ENCODE peak calls at places on chromosomes 13 and 19, in six cellular contexts. One of them, this sample, is unnamed.

GRCh38 chr13:29763426-29764180 is 86.8 kb downstream of the UBL3 start:
- DNase-seq in GM13976: no peak
- DNase-seq in HS-5: no peak
- DNase-seq in iris pigment epithelial cell: no peak
- DNase-seq in GOT3: no peak
- DNase-seq in stimulated activated CD8-positive, alpha-beta memory T cell treated with anti-CD3 and anti-CD28 coated beads, Interleukin-2, amount 100 ng/mL, for 48 hours: no peak
- DNase-seq in this sample: no peak

GRCh38 chr19:38229585-38230073 is 5.6 kb upstream of the DPF1 start:
- DNase-seq in GM13976: peak
- DNase-seq in HS-5: peak
- DNase-seq in iris pigment epithelial cell: peak
- DNase-seq in GOT3: no peak
- DNase-seq in stimulated activated CD8-positive, alpha-beta memory T cell treated with anti-CD3 and anti-CD28 coated beads, Interleukin-2, amount 100 ng/mL, for 48 hours: peak
- DNase-seq in this sample: peak

GRCh38 chr19:49560358-49560900 is 19.9 kb downstream of the NOSIP start:
- DNase-seq in GM13976: no peak
- DNase-seq in HS-5: no peak
- DNase-seq in iris pigment epithelial cell: no peak
- DNase-seq in GOT3: no peak
- DNase-seq in stimulated activated CD8-positive, alpha-beta memory T cell treated with anti-CD3 and anti-CD28 coated beads, Interleukin-2, amount 100 ng/mL, for 48 hours: no peak
- DNase-seq in this sample: no peak

GRCh38 chr19:48543121-48543710 is 8.8 kb upstream of the SULT2B1 start:
- DNase-seq in GM13976: no peak
- DNase-seq in HS-5: peak
- DNase-seq in iris pigment epithelial cell: peak
- DNase-seq in GOT3: no peak
- DNase-seq in stimulated activated CD8-positive, alpha-beta memory T cell treated with anti-CD3 and anti-CD28 coated beads, Interleukin-2, amount 100 ng/mL, for 48 hours: no peak
- DNase-seq in this sample: no peak

GRCh38 chr19:44741258-44741731 is 7.2 kb upstream of the BCL3 start:
- DNase-seq in GM13976: no peak
- DNase-seq in HS-5: no peak
- DNase-seq in iris pigment epithelial cell: no peak
- DNase-seq in GOT3: no peak
- DNase-seq in stimulated activated CD8-positive, alpha-beta memory T cell treated with anti-CD3 and anti-CD28 coated beads, Interleukin-2, amount 100 ng/mL, for 48 hours: no peak
- DNase-seq in this sample: no peak

GRCh38 chr19:3722443-3723109 is 14.4 kb downstream of the TJP3 start:
- DNase-seq in GM13976: no peak
- DNase-seq in HS-5: no peak
- DNase-seq in iris pigment epithelial cell: no peak
- DNase-seq in GOT3: no peak
- DNase-seq in stimulated activated CD8-positive, alpha-beta memory T cell treated with anti-CD3 and anti-CD28 coated beads, Interleukin-2, amount 100 ng/mL, for 48 hours: no peak
- DNase-seq in this sample: no peak

GRCh38 chr13:78589206-78589605 is 14.1 kb downstream of the POU4F1 start:
- DNase-seq in GM13976: peak
- DNase-seq in HS-5: no peak
- DNase-seq in iris pigment epithelial cell: no peak
- DNase-seq in GOT3: no peak
- DNase-seq in stimulated activated CD8-positive, alpha-beta memory T cell treated with anti-CD3 and anti-CD28 coated beads, Interleukin-2, amount 100 ng/mL, for 48 hours: no peak
- DNase-seq in this sample: no peak

GRCh38 chr13:73204916-73205315 is 146.1 kb downstream of the KLF5 start:
- DNase-seq in GM13976: no peak
- DNase-seq in HS-5: no peak
- DNase-seq in iris pigment epithelial cell: no peak
- DNase-seq in GOT3: no peak
- DNase-seq in stimulated activated CD8-positive, alpha-beta memory T cell treated with anti-CD3 and anti-CD28 coated beads, Interleukin-2, amount 100 ng/mL, for 48 hours: no peak
- DNase-seq in this sample: no peak

GRCh38 chr19:18520848-18521691 is 800 bp downstream of the ELL start:
- DNase-seq in GM13976: no peak
- DNase-seq in HS-5: no peak
- DNase-seq in iris pigment epithelial cell: no peak
- DNase-seq in GOT3: no peak
- DNase-seq in stimulated activated CD8-positive, alpha-beta memory T cell treated with anti-CD3 and anti-CD28 coated beads, Interleukin-2, amount 100 ng/mL, for 48 hours: no peak
- DNase-seq in this sample: no peak

GRCh38 chr13:61286148-61286745 is 129.4 kb downstream of the PCDH20 start:
- DNase-seq in GM13976: no peak
- DNase-seq in HS-5: no peak
- DNase-seq in iris pigment epithelial cell: no peak
- DNase-seq in GOT3: no peak
- DNase-seq in stimulated activated CD8-positive, alpha-beta memory T cell treated with anti-CD3 and anti-CD28 coated beads, Interleukin-2, amount 100 ng/mL, for 48 hours: no peak
- DNase-seq in this sample: no peak

GRCh38 chr13:74128171-74128767 is 5.9 kb downstream of the KLF12 start:
- DNase-seq in GM13976: no peak
- DNase-seq in HS-5: no peak
- DNase-seq in iris pigment epithelial cell: peak
- DNase-seq in GOT3: no peak
- DNase-seq in stimulated activated CD8-positive, alpha-beta memory T cell treated with anti-CD3 and anti-CD28 coated beads, Interleukin-2, amount 100 ng/mL, for 48 hours: no peak
- DNase-seq in this sample: no peak

GRCh38 chr13:102261809-102262208 is 140.0 kb downstream of the FGF14 start:
- DNase-seq in GM13976: no peak
- DNase-seq in HS-5: no peak
- DNase-seq in iris pigment epithelial cell: no peak
- DNase-seq in GOT3: no peak
- DNase-seq in stimulated activated CD8-positive, alpha-beta memory T cell treated with anti-CD3 and anti-CD28 coated beads, Interleukin-2, amount 100 ng/mL, for 48 hours: no peak
- DNase-seq in this sample: no peak

GRCh38 chr13:51277943-51278342 is 55.7 kb downstream of the FAM124A start:
- DNase-seq in GM13976: no peak
- DNase-seq in HS-5: no peak
- DNase-seq in iris pigment epithelial cell: no peak
- DNase-seq in GOT3: no peak
- DNase-seq in stimulated activated CD8-positive, alpha-beta memory T cell treated with anti-CD3 and anti-CD28 coated beads, Interleukin-2, amount 100 ng/mL, for 48 hours: no peak
- DNase-seq in this sample: no peak

GRCh38 chr19:52200044-52200443 is 10.2 kb downstream of the PPP2R1A start:
- DNase-seq in GM13976: no peak
- DNase-seq in HS-5: peak
- DNase-seq in iris pigment epithelial cell: peak
- DNase-seq in GOT3: no peak
- DNase-seq in stimulated activated CD8-positive, alpha-beta memory T cell treated with anti-CD3 and anti-CD28 coated beads, Interleukin-2, amount 100 ng/mL, for 48 hours: no peak
- DNase-seq in this sample: no peak

GRCh38 chr13:64054306-64054705 is 2638.7 kb upstream of the PCDH20 start:
- DNase-seq in GM13976: no peak
- DNase-seq in HS-5: no peak
- DNase-seq in iris pigment epithelial cell: no peak
- DNase-seq in GOT3: no peak
- DNase-seq in stimulated activated CD8-positive, alpha-beta memory T cell treated with anti-CD3 and anti-CD28 coated beads, Interleukin-2, amount 100 ng/mL, for 48 hours: no peak
- DNase-seq in this sample: no peak

GRCh38 chr13:67859904-67860303 is 629.8 kb upstream of the PCDH9 start:
- DNase-seq in GM13976: no peak
- DNase-seq in HS-5: no peak
- DNase-seq in iris pigment epithelial cell: no peak
- DNase-seq in GOT3: no peak
- DNase-seq in stimulated activated CD8-positive, alpha-beta memory T cell treated with anti-CD3 and anti-CD28 coated beads, Interleukin-2, amount 100 ng/mL, for 48 hours: no peak
- DNase-seq in this sample: no peak

GRCh38 chr19:18278521-18279265 is 2.7 kb downstream of the JUND start:
- DNase-seq in GM13976: no peak
- DNase-seq in HS-5: no peak
- DNase-seq in iris pigment epithelial cell: peak
- DNase-seq in GOT3: no peak
- DNase-seq in stimulated activated CD8-positive, alpha-beta memory T cell treated with anti-CD3 and anti-CD28 coated beads, Interleukin-2, amount 100 ng/mL, for 48 hours: peak
- DNase-seq in this sample: no peak

GRCh38 chr13:112664501-112665203 is 25.2 kb upstream of the ATP11A start:
- DNase-seq in GM13976: no peak
- DNase-seq in HS-5: no peak
- DNase-seq in iris pigment epithelial cell: peak
- DNase-seq in GOT3: no peak
- DNase-seq in stimulated activated CD8-positive, alpha-beta memory T cell treated with anti-CD3 and anti-CD28 coated beads, Interleukin-2, amount 100 ng/mL, for 48 hours: no peak
- DNase-seq in this sample: no peak

GRCh38 chr19:4914736-4915501 is 5.6 kb downstream of the UHRF1 start:
- DNase-seq in GM13976: no peak
- DNase-seq in HS-5: peak
- DNase-seq in iris pigment epithelial cell: peak
- DNase-seq in GOT3: no peak
- DNase-seq in stimulated activated CD8-positive, alpha-beta memory T cell treated with anti-CD3 and anti-CD28 coated beads, Interleukin-2, amount 100 ng/mL, for 48 hours: peak
- DNase-seq in this sample: no peak

GRCh38 chr13:35349052-35349451 is 127.4 kb downstream of the MAB21L1 start:
- DNase-seq in GM13976: no peak
- DNase-seq in HS-5: no peak
- DNase-seq in iris pigment epithelial cell: no peak
- DNase-seq in GOT3: no peak
- DNase-seq in stimulated activated CD8-positive, alpha-beta memory T cell treated with anti-CD3 and anti-CD28 coated beads, Interleukin-2, amount 100 ng/mL, for 48 hours: no peak
- DNase-seq in this sample: no peak

GRCh38 chr19:17553256-17553655 is 2.2 kb upstream of the COLGALT1 start:
- DNase-seq in GM13976: no peak
- DNase-seq in HS-5: peak
- DNase-seq in iris pigment epithelial cell: peak
- DNase-seq in GOT3: no peak
- DNase-seq in stimulated activated CD8-positive, alpha-beta memory T cell treated with anti-CD3 and anti-CD28 coated beads, Interleukin-2, amount 100 ng/mL, for 48 hours: no peak
- DNase-seq in this sample: no peak

GRCh38 chr19:49133621-49134454 is 14.5 kb downstream of the PPFIA3 start:
- DNase-seq in GM13976: peak
- DNase-seq in HS-5: no peak
- DNase-seq in iris pigment epithelial cell: peak
- DNase-seq in GOT3: no peak
- DNase-seq in stimulated activated CD8-positive, alpha-beta memory T cell treated with anti-CD3 and anti-CD28 coated beads, Interleukin-2, amount 100 ng/mL, for 48 hours: peak
- DNase-seq in this sample: no peak

GRCh38 chr19:6362024-6362344 is 653 bp downstream of the CLPP start:
- DNase-seq in GM13976: no peak
- DNase-seq in HS-5: no peak
- DNase-seq in iris pigment epithelial cell: no peak
- DNase-seq in GOT3: no peak
- DNase-seq in stimulated activated CD8-positive, alpha-beta memory T cell treated with anti-CD3 and anti-CD28 coated beads, Interleukin-2, amount 100 ng/mL, for 48 hours: no peak
- DNase-seq in this sample: no peak

GRCh38 chr13:109785892-109786450 is 412 bp downstream of the IRS2 start:
- DNase-seq in GM13976: no peak
- DNase-seq in HS-5: no peak
- DNase-seq in iris pigment epithelial cell: no peak
- DNase-seq in GOT3: no peak
- DNase-seq in stimulated activated CD8-positive, alpha-beta memory T cell treated with anti-CD3 and anti-CD28 coated beads, Interleukin-2, amount 100 ng/mL, for 48 hours: no peak
- DNase-seq in this sample: no peak

GRCh38 chr19:40228371-40228770 is 1.9 kb upstream of the CCNP start:
- DNase-seq in GM13976: no peak
- DNase-seq in HS-5: no peak
- DNase-seq in iris pigment epithelial cell: no peak
- DNase-seq in GOT3: no peak
- DNase-seq in stimulated activated CD8-positive, alpha-beta memory T cell treated with anti-CD3 and anti-CD28 coated beads, Interleukin-2, amount 100 ng/mL, for 48 hours: no peak
- DNase-seq in this sample: no peak

GRCh38 chr13:107348931-107349330 is 781.0 kb upstream of the ARGLU1 start:
- DNase-seq in GM13976: no peak
- DNase-seq in HS-5: no peak
- DNase-seq in iris pigment epithelial cell: peak
- DNase-seq in GOT3: no peak
- DNase-seq in stimulated activated CD8-positive, alpha-beta memory T cell treated with anti-CD3 and anti-CD28 coated beads, Interleukin-2, amount 100 ng/mL, for 48 hours: no peak
- DNase-seq in this sample: no peak

GRCh38 chr13:50518791-50519201 is 324.7 kb downstream of the DLEU7 start:
- DNase-seq in GM13976: no peak
- DNase-seq in HS-5: no peak
- DNase-seq in iris pigment epithelial cell: peak
- DNase-seq in GOT3: no peak
- DNase-seq in stimulated activated CD8-positive, alpha-beta memory T cell treated with anti-CD3 and anti-CD28 coated beads, Interleukin-2, amount 100 ng/mL, for 48 hours: no peak
- DNase-seq in this sample: no peak

GRCh38 chr19:33355535-33355934 is 18.0 kb upstream of the CEBPG start:
- DNase-seq in GM13976: no peak
- DNase-seq in HS-5: no peak
- DNase-seq in iris pigment epithelial cell: no peak
- DNase-seq in GOT3: no peak
- DNase-seq in stimulated activated CD8-positive, alpha-beta memory T cell treated with anti-CD3 and anti-CD28 coated beads, Interleukin-2, amount 100 ng/mL, for 48 hours: no peak
- DNase-seq in this sample: no peak

GRCh38 chr19:33290082-33290815 is 12.1 kb downstream of the CEBPA start:
- DNase-seq in GM13976: no peak
- DNase-seq in HS-5: no peak
- DNase-seq in iris pigment epithelial cell: no peak
- DNase-seq in GOT3: no peak
- DNase-seq in stimulated activated CD8-positive, alpha-beta memory T cell treated with anti-CD3 and anti-CD28 coated beads, Interleukin-2, amount 100 ng/mL, for 48 hours: no peak
- DNase-seq in this sample: no peak

GRCh38 chr13:76872686-76873085 is 13.5 kb downstream of the KCTD12 start:
- DNase-seq in GM13976: no peak
- DNase-seq in HS-5: no peak
- DNase-seq in iris pigment epithelial cell: peak
- DNase-seq in GOT3: no peak
- DNase-seq in stimulated activated CD8-positive, alpha-beta memory T cell treated with anti-CD3 and anti-CD28 coated beads, Interleukin-2, amount 100 ng/mL, for 48 hours: no peak
- DNase-seq in this sample: no peak

GRCh38 chr19:54017266-54017665 is 25.8 kb downstream of the CACNG6 start:
- DNase-seq in GM13976: no peak
- DNase-seq in HS-5: no peak
- DNase-seq in iris pigment epithelial cell: peak
- DNase-seq in GOT3: no peak
- DNase-seq in stimulated activated CD8-positive, alpha-beta memory T cell treated with anti-CD3 and anti-CD28 coated beads, Interleukin-2, amount 100 ng/mL, for 48 hours: no peak
- DNase-seq in this sample: no peak

GRCh38 chr19:8069116-8069973 is 16.8 kb downstream of the CCL25 start:
- DNase-seq in GM13976: no peak
- DNase-seq in HS-5: no peak
- DNase-seq in iris pigment epithelial cell: no peak
- DNase-seq in GOT3: no peak
- DNase-seq in stimulated activated CD8-positive, alpha-beta memory T cell treated with anti-CD3 and anti-CD28 coated beads, Interleukin-2, amount 100 ng/mL, for 48 hours: no peak
- DNase-seq in this sample: no peak

GRCh38 chr13:100214886-100215285 is 126.0 kb downstream of the PCCA start:
- DNase-seq in GM13976: no peak
- DNase-seq in HS-5: peak
- DNase-seq in iris pigment epithelial cell: peak
- DNase-seq in GOT3: no peak
- DNase-seq in stimulated activated CD8-positive, alpha-beta memory T cell treated with anti-CD3 and anti-CD28 coated beads, Interleukin-2, amount 100 ng/mL, for 48 hours: no peak
- DNase-seq in this sample: no peak

GRCh38 chr19:38733493-38734175 is 10.6 kb downstream of the CAPN12 start:
- DNase-seq in GM13976: no peak
- DNase-seq in HS-5: no peak
- DNase-seq in iris pigment epithelial cell: no peak
- DNase-seq in GOT3: no peak
- DNase-seq in stimulated activated CD8-positive, alpha-beta memory T cell treated with anti-CD3 and anti-CD28 coated beads, Interleukin-2, amount 100 ng/mL, for 48 hours: no peak
- DNase-seq in this sample: no peak

GRCh38 chr13:110012102-110012739 is 225.8 kb upstream of the IRS2 start:
- DNase-seq in GM13976: no peak
- DNase-seq in HS-5: peak
- DNase-seq in iris pigment epithelial cell: peak
- DNase-seq in GOT3: no peak
- DNase-seq in stimulated activated CD8-positive, alpha-beta memory T cell treated with anti-CD3 and anti-CD28 coated beads, Interleukin-2, amount 100 ng/mL, for 48 hours: no peak
- DNase-seq in this sample: no peak

GRCh38 chr19:43460362-43461016 is 4.9 kb downstream of the LYPD3 start:
- DNase-seq in GM13976: no peak
- DNase-seq in HS-5: no peak
- DNase-seq in iris pigment epithelial cell: no peak
- DNase-seq in GOT3: no peak
- DNase-seq in stimulated activated CD8-positive, alpha-beta memory T cell treated with anti-CD3 and anti-CD28 coated beads, Interleukin-2, amount 100 ng/mL, for 48 hours: no peak
- DNase-seq in this sample: no peak

GRCh38 chr13:31424130-31424729 is 224.5 kb downstream of the B3GLCT start:
- DNase-seq in GM13976: peak
- DNase-seq in HS-5: peak
- DNase-seq in iris pigment epithelial cell: peak
- DNase-seq in GOT3: peak
- DNase-seq in stimulated activated CD8-positive, alpha-beta memory T cell treated with anti-CD3 and anti-CD28 coated beads, Interleukin-2, amount 100 ng/mL, for 48 hours: peak
- DNase-seq in this sample: peak

GRCh38 chr19:45424191-45425058 is 708 bp upstream of the ERCC1 start:
- DNase-seq in GM13976: no peak
- DNase-seq in HS-5: peak
- DNase-seq in iris pigment epithelial cell: peak
- DNase-seq in GOT3: peak
- DNase-seq in stimulated activated CD8-positive, alpha-beta memory T cell treated with anti-CD3 and anti-CD28 coated beads, Interleukin-2, amount 100 ng/mL, for 48 hours: peak
- DNase-seq in this sample: no peak